ENCODE peak calls at places on chromosome 4, in four cellular contexts. X is epithelial cell of esophagus; J is cardiac fibroblast; S is stimulated activated naive CD8-positive, alpha-beta T cell treated with anti-CD3 and anti-CD28 coated beads, Interleukin-15, Interleukin-2, amounts not matched to agents 100 U/mL and 50 U/mL, for 24 hours. Y is an unnamed sample.

GRCh38 chr4:73021634-73022033 is 47.9 kb downstream of the COX18 start:
- DNase-seq in X (peak), J (peak), S (no peak), Y (peak)

GRCh38 chr4:184765473-184766346 is 31.8 kb upstream of the CENPU start:
- DNase-seq in X (peak), J (no peak), S (no peak), Y (no peak)

GRCh38 chr4:6778435-6778834 is 4.1 kb upstream of the KIAA0232 start:
- DNase-seq in X (no peak), J (no peak), S (no peak), Y (no peak)

GRCh38 chr4:3372933-3373465 is 68.8 kb upstream of the HGFAC start:
- DNase-seq in X (no peak), J (no peak), S (peak), Y (no peak)

GRCh38 chr4:156633846-156634245 is 337.8 kb downstream of the PDGFC start:
- DNase-seq in X (no peak), J (no peak), S (no peak), Y (no peak)

GRCh38 chr4:25843340-25844097 is 19.3 kb downstream of the SEL1L3 start:
- DNase-seq in X (peak), J (no peak), S (no peak), Y (peak)

GRCh38 chr4:186298034-186298647 is 32.2 kb downstream of the F11 start:
- DNase-seq in X (no peak), J (no peak), S (no peak), Y (no peak)

GRCh38 chr4:119501740-119502139 is 126.9 kb downstream of the PDE5A start:
- DNase-seq in X (no peak), J (no peak), S (no peak), Y (no peak)

GRCh38 chr4:166064706-166065105 is 191.7 kb downstream of the TLL1 start:
- DNase-seq in X (peak), J (no peak), S (no peak), Y (no peak)

GRCh38 chr4:128299848-128300247 is 12.2 kb upstream of the PGRMC2 start:
- DNase-seq in X (no peak), J (no peak), S (no peak), Y (no peak)

GRCh38 chr4:181202249-181202648 is 1041.0 kb upstream of the TENM3 start:
- DNase-seq in X (peak), J (no peak), S (no peak), Y (no peak)

GRCh38 chr4:61520688-61521160 is 320.6 kb downstream of the ADGRL3 start:
- DNase-seq in X (peak), J (peak), S (no peak), Y (no peak)

GRCh38 chr4:5165419-5166369 is 114.4 kb downstream of the STK32B start:
- DNase-seq in X (no peak), J (peak), S (no peak), Y (no peak)

GRCh38 chr4:5474756-5475155 is 233.6 kb downstream of the EVC2 start:
- DNase-seq in X (peak), J (peak), S (no peak), Y (no peak)

GRCh38 chr4:84258905-84259830 is 239.9 kb downstream of the NKX6-1 start:
- DNase-seq in X (peak), J (peak), S (no peak), Y (peak)

GRCh38 chr4:144645621-144646522 is at the start of gene HHIP:
- DNase-seq in X (peak), J (peak), S (no peak), Y (peak)

GRCh38 chr4:1767770-1768366 is 25.2 kb upstream of the FGFR3 start:
- DNase-seq in X (peak), J (peak), S (peak), Y (peak)

GRCh38 chr4:152939655-152940054 is 3.5 kb downstream of the FHDC1 start:
- DNase-seq in X (no peak), J (no peak), S (no peak), Y (no peak)

GRCh38 chr4:24642941-24643628 is 58.7 kb upstream of the DHX15 start:
- DNase-seq in X (peak), J (peak), S (no peak), Y (peak)

GRCh38 chr4:146371812-146372211 is 149.9 kb downstream of the SLC10A7 start:
- DNase-seq in X (no peak), J (no peak), S (no peak), Y (no peak)

GRCh38 chr4:39046243-39046642 is 14.0 kb upstream of the TMEM156 start:
- DNase-seq in X (peak), J (peak), S (no peak), Y (peak)

GRCh38 chr4:168766537-168767316 is 243.3 kb downstream of the CBR4 start:
- DNase-seq in X (no peak), J (peak), S (no peak), Y (peak)

GRCh38 chr4:83780334-83780733 is 244.4 kb downstream of the GPAT3 start:
- DNase-seq in X (peak), J (no peak), S (no peak), Y (no peak)